ENCODE peak calls at places on chromosomes 13 and 19, in four cellular contexts. R is left lung, E is brain microvascular endothelial cell, A is cardiac fibroblast. Q is an unnamed sample.
A peak's percentile ranks its signal among the peaks of the same experiment; 100 is the strongest.

GRCh38 chr13:31955745-31956144 is 75.8 kb upstream of the FRY start:
- DNase-seq in A (no peak), R (no peak), E (no peak), Q (no peak)

GRCh38 chr19:39237200-39238184 is 7.3 kb downstream of the IFNL3 start:
- DNase-seq in A (no peak), E (no peak), R (peak; percentile 89), Q (peak; percentile 97)

GRCh38 chr13:64925284-64925683 is 2304.9 kb downstream of the PCDH9 start:
- DNase-seq in A (peak; percentile 20), R (no peak), E (no peak), Q (peak; percentile 11)

GRCh38 chr13:23630349-23631093 is 60.3 kb downstream of the TNFRSF19 start:
- DNase-seq in A (no peak), E (peak; percentile 28), R (no peak), Q (no peak)

GRCh38 chr19:13286195-13286985 is 136.2 kb downstream of the IER2 start:
- DNase-seq in R (no peak), A (no peak), E (no peak), Q (no peak)

GRCh38 chr19:940591-941291 is 14.9 kb downstream of the ARID3A start:
- DNase-seq in E (no peak), A (peak; percentile 36), R (peak; percentile 92), Q (peak; percentile 95)

GRCh38 chr19:3125900-3126524 is 9.8 kb upstream of the GNA15 start:
- DNase-seq in R (peak; percentile 94), E (peak; percentile 47), A (peak; percentile 53), Q (peak; percentile 88)

GRCh38 chr13:67390462-67391093 is 160.4 kb upstream of the PCDH9 start:
- DNase-seq in A (peak; percentile 51), E (peak; percentile 65), R (no peak), Q (no peak)

GRCh38 chr19:6736169-6736916 is 1.0 kb downstream of the GPR108 start:
- DNase-seq in R (peak; percentile 92), E (peak; percentile 84), A (peak; percentile 95), Q (peak; percentile 90)

GRCh38 chr19:38055655-38056521 is 148.9 kb downstream of the SIPA1L3 start:
- DNase-seq in E (no peak), A (peak; percentile 33), R (peak; percentile 33), Q (no peak)

GRCh38 chr13:47216176-47216822 is 319.4 kb upstream of the HTR2A start:
- DNase-seq in A (peak; percentile 13), E (no peak), R (no peak), Q (no peak)

GRCh38 chr13:30431269-30431950 is 9.1 kb downstream of the UBE2L5 start:
- DNase-seq in A (no peak), R (no peak), E (no peak), Q (no peak)

GRCh38 chr19:2034729-2035589 is 16.1 kb downstream of the MKNK2 start:
- DNase-seq in E (no peak), A (peak; percentile 51), R (peak; percentile 92), Q (peak; percentile 70)

GRCh38 chr13:99657848-99658265 is 156.6 kb downstream of the TM9SF2 start:
- DNase-seq in R (peak; percentile 79), A (peak; percentile 31), E (peak; percentile 35), Q (no peak)

GRCh38 chr19:49114630-49115363 is 627 bp downstream of the LIN7B start:
- DNase-seq in A (peak; percentile 68), E (peak; percentile 23), R (peak; percentile 88), Q (peak; percentile 92)

GRCh38 chr19:33472696-33473624 is 48.6 kb downstream of the PEPD start:
- DNase-seq in A (peak; percentile 75), R (peak; percentile 49), E (peak; percentile 96), Q (no peak)

GRCh38 chr13:99610702-99611289 is 109.5 kb downstream of the TM9SF2 start:
- DNase-seq in E (no peak), R (no peak), A (no peak), Q (no peak)

GRCh38 chr19:15423130-15423529 is 4.3 kb upstream of the AKAP8L start:
- DNase-seq in A (no peak), E (no peak), R (no peak), Q (no peak)

GRCh38 chr19:7506385-7507328 is 9.2 kb upstream of the ZNF358 start:
- DNase-seq in E (peak; percentile 61), R (peak; percentile 97), A (peak; percentile 90), Q (peak; percentile 84)

GRCh38 chr13:98033277-98034247 is 80.1 kb downstream of the IPO5 start:
- DNase-seq in E (peak; percentile 71), R (no peak), A (peak; percentile 78), Q (no peak)

GRCh38 chr13:111253334-111253872 is 67.0 kb upstream of the TEX29 start:
- DNase-seq in A (peak; percentile 15), E (no peak), R (no peak), Q (no peak)

GRCh38 chr13:95217920-95218830 is 83.1 kb downstream of the ABCC4 start:
- DNase-seq in R (no peak), A (no peak), E (no peak), Q (no peak)

GRCh38 chr13:51935326-51936171 is 73.8 kb downstream of the CCDC70 start:
- DNase-seq in E (no peak), R (no peak), A (peak; percentile 5), Q (no peak)

GRCh38 chr19:10420444-10421239 is at the start of gene PDE4A:
- DNase-seq in R (peak; percentile 83), E (no peak), A (peak; percentile 41), Q (no peak)

GRCh38 chr19:1206733-1207301 is 1.2 kb downstream of the STK11 start:
- DNase-seq in E (no peak), R (peak; percentile 89), A (no peak), Q (peak; percentile 76)

GRCh38 chr13:86324191-86324590 is 525.0 kb upstream of the SLITRK6 start:
- DNase-seq in R (no peak), A (no peak), E (no peak), Q (no peak)

GRCh38 chr19:3336351-3336679 is 30.1 kb upstream of the NFIC start:
- DNase-seq in E (no peak), A (no peak), R (no peak), Q (no peak)

GRCh38 chr19:55220525-55220924 is 8.0 kb downstream of the TMEM86B start:
- DNase-seq in A (no peak), R (no peak), E (no peak), Q (no peak)
- TF ChIP-seq CTCF in A (no peak), R (no peak), E (no peak), Q (no peak)

DNA sequence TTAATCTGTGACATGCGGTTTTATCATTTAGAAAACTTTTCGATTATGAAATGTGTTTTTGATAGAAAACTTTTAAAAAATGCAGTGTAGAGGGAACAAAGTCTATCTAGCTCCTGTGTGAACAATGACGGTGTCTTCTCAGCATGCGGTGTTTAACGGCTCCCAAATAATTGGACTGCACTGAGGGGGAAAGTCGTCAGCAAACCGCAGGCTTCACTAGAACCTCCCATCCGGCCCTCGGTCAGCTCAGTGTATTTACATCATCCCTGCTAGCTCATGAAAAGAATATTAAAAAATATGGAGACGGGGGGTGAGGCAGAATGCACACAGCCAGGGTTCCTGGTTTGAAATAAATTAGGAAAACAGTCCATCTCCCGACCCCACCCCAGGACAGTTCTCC is 674 bp upstream of the ADPRHL1 start:
- DNase-seq in A (peak; percentile 76), E (no peak), R (no peak), Q (no peak)
- TF ChIP-seq CTCF in A (no peak), E (no peak), R (no peak), Q (no peak)

GRCh38 chr19:36028313-36029041 is 4.2 kb downstream of the CLIP3 start:
- DNase-seq in R (no peak), A (no peak), E (no peak), Q (no peak)

GRCh38 chr19:36030264-36031148 is 2.2 kb downstream of the CLIP3 start:
- DNase-seq in E (no peak), A (peak; percentile 51), R (no peak), Q (no peak)

GRCh38 chr19:36031308-36031707 is 1.4 kb downstream of the CLIP3 start:
- DNase-seq in A (no peak), R (no peak), E (no peak), Q (no peak)

GRCh38 chr19:36027696-36028095 is 5.0 kb downstream of the CLIP3 start:
- DNase-seq in A (no peak), R (no peak), E (no peak), Q (no peak)

DNA sequence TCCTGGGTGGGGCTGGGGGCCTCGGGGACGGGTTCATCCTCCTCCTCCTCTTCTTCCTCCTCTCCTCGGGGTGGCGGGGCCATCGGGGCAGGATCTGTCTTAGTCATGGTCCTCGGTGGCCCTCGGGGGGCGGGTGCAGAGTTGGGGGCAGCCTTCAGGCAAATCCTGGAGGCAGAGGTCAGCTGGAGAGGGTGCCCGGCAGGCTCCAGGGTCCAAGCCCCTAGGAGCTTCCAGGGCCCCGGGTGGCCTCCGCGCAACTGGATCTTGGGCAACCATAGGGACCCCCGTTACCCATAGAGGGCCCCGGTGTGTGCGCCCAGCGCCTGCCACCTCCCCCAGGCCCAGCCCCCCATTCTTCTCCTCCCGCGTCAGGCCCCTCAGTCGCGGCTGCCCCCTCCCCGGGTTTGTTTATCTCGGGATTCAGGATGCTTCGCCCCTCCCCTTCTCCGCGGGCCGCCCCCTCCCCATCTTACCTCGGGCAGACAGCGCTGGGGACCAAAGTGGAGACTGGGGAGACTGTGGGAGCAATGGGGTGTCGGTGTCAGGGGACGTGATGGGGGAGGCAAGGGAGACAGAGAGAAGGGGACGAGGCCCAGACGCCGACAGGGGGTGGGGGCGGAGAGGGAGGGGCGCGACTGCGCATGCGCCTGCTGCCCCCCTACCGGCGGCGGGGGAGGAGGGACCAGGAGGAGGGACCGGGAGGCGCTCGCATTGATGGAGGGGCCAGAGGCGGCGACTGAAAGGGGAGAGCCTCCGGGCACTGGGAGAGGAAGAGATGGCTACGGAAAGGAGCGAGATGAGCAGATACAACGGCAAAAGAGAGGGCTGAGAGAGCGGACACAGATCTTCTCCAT is at the start of gene CLIP3:
- DNase-seq in A (peak; percentile 81), E (peak; percentile 44), R (no peak), Q (no peak)
- TF ChIP-seq CTCF in A (no peak), E (peak; percentile 29), R (no peak), Q (no peak)

GRCh38 chr19:52190679-52191293 is 934 bp downstream of the PPP2R1A start:
- DNase-seq in E (peak; percentile 10), A (peak; percentile 63), R (no peak), Q (peak; percentile 62)

GRCh38 chr19:52191374-52191773 is 1.5 kb downstream of the PPP2R1A start:
- DNase-seq in E (no peak), A (no peak), R (no peak), Q (no peak)

GRCh38 chr19:52189745-52190678 is at the start of gene PPP2R1A:
- DNase-seq in E (peak; percentile 100), A (peak; percentile 100), R (peak; percentile 97), Q (peak; percentile 88)

GRCh38 chr19:52188822-52189744 is 769 bp upstream of the PPP2R1A start:
- DNase-seq in R (peak; percentile 99), A (no peak), E (peak; percentile 60), Q (peak; percentile 100)

DNA sequence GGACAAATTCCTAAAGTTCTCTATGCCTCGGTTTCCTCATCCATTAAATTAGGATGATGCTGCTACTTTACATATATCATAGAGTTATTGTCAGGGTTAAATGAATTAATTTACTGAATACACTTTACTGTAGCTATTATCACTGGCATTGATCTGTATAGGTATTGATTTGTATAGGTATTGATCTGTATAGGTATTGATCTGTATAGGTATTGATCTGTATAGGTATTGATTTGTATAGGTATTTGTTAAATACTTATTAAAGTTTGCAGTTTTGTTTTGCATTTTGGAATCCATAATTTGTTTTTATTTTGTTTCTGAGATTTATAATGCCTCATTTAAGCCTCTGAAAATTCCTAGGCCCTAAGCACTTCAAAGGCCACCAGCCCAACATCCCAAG is 2.4 kb upstream of the PPP2R1A start:
- DNase-seq in R (no peak), E (no peak), A (no peak), Q (no peak)
- TF ChIP-seq CTCF in R (no peak), E (no peak), A (no peak), Q (no peak)

GRCh38 chr19:41649827-41650226 is 23.0 kb upstream of the CEACAM4 start:
- DNase-seq in R (no peak), A (no peak), E (no peak), Q (no peak)

GRCh38 chr19:41641879-41642485 is 15.1 kb upstream of the CEACAM4 start:
- DNase-seq in A (peak; percentile 62), E (peak; percentile 64), R (no peak), Q (peak; percentile 55)

GRCh38 chr19:41646589-41647204 is 19.8 kb upstream of the CEACAM4 start:
- DNase-seq in R (peak; percentile 92), A (peak; percentile 3), E (no peak), Q (no peak)
- TF ChIP-seq CTCF in R (peak; percentile 54), A (peak; percentile 51), E (peak; percentile 48), Q (peak; percentile 14)

Q was measured in pancreas.